ENCODE peak calls at places on chromosomes 7 and 10, in seven cellular contexts. K is CD4-positive, CD25-positive, alpha-beta regulatory T cell; M is GM23338; L is heart right ventricle; V is WERI-Rb-1; J is right cardiac atrium; B is HCT116. T is an unnamed sample.

GRCh38 chr7:130695840-130696239 is 9.5 kb upstream of the TSGA13 start:
- DNase-seq in J (no peak), K (no peak), V (no peak), B (peak), L (no peak), M (peak), T (no peak)

GRCh38 chr7:49773939-49774458 is 561 bp downstream of the VWC2 start:
- DNase-seq in J (peak), M (peak), L (peak), B (no peak), V (no peak), K (no peak), T (no peak)

GRCh38 chr7:100053201-100053600 is 3.6 kb downstream of the ZSCAN21 start:
- DNase-seq in L (peak), J (no peak), V (peak), K (no peak), M (peak), B (peak), T (peak)

GRCh38 chr7:105306160-105306784 is 82.4 kb downstream of the SRPK2 start:
- DNase-seq in M (no peak), B (no peak), J (no peak), L (no peak), V (no peak), K (no peak), T (no peak)

GRCh38 chr7:7738622-7739021 is 20.2 kb upstream of the RPA3 start:
- DNase-seq in B (no peak), K (no peak), J (no peak), V (no peak), M (no peak), L (no peak), T (no peak)

GRCh38 chr7:98862716-98863420 is 6.9 kb downstream of the TMEM130 start:
- DNase-seq in M (no peak), B (no peak), L (no peak), J (no peak), K (no peak), V (peak), T (peak)

GRCh38 chr7:123995617-123996326 is 37.1 kb downstream of the TMEM229A start:
- DNase-seq in B (no peak), L (no peak), V (no peak), J (no peak), M (no peak), K (no peak), T (no peak)

GRCh38 chr10:113788604-113789083 is 37.2 kb downstream of the PLEKHS1 start:
- DNase-seq in B (peak), K (no peak), J (peak), L (peak), V (no peak), M (no peak), T (no peak)

GRCh38 chr10:49115015-49115795 is at the start of gene VSTM4:
- DNase-seq in M (peak), V (peak), K (no peak), J (peak), B (no peak), L (peak), T (no peak)

GRCh38 chr7:150415161-150416160 is 35.0 kb upstream of the GIMAP8 start:
- DNase-seq in K (no peak), M (no peak), J (no peak), V (no peak), L (no peak), B (no peak), T (no peak)
- H3K27ac ChIP-seq in K (no peak), M (peak), J (no peak), V (no peak), L (no peak), B (no peak), T (peak)

GRCh38 chr7:73831656-73832579 is 1.1 kb downstream of the CLDN4 start:
- DNase-seq in J (peak), B (peak), M (peak), K (no peak), V (no peak), L (no peak), T (peak)
- H3K4me3 ChIP-seq in J (no peak), B (peak), M (peak), K (no peak), V (no peak), L (no peak), T (peak)

GRCh38 chr7:110940756-110941155 is 150.2 kb upstream of the LRRN3 start:
- DNase-seq in J (no peak), L (no peak), M (no peak), K (no peak), B (no peak), V (no peak), T (no peak)
- H3K27ac ChIP-seq in J (no peak), L (no peak), M (no peak), K (no peak), B (no peak), V (no peak), T (no peak)

DNA sequence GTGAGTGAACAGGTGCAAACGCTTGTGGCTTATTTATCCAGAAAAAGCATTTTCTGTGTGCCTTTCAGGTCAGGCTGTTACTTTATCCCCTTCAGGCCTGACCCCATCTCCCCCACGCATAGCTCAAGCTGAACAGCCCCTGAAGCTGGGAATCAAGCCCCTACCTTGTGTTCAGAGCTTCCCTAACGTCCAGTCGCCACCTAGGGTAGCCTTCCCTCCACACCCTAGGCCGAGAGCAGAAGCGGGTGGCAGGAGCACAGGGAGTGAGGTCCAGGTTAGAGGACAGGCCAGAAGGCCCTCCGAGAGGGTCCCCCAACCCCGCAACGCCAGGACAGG is 497 bp upstream of the SEMA4G start:
- DNase-seq in M (no peak), V (no peak), L (no peak), J (no peak), B (no peak), K (no peak), T (no peak)
- H3K4me3 ChIP-seq in M (peak), V (peak), L (peak), J (peak), B (peak), K (no peak), T (peak)

GRCh38 chr7:93949468-93949867 is 27.9 kb downstream of the GNG11 start:
- DNase-seq in B (no peak), L (no peak), K (no peak), V (no peak), M (no peak), J (no peak), T (no peak)
- H3K27ac ChIP-seq in B (no peak), L (peak), K (no peak), V (no peak), M (no peak), J (no peak), T (no peak)

T was measured in kidney.